ENCODE peak calls at places on chromosomes 3 and 15, in four cellular contexts. K is heart right ventricle; Y is stimulated activated CD4-positive, alpha-beta T cell treated with anti-CD3 and anti-CD28 coated beads, Interleukin-2, amount 100 ng/mL, for 24 hours; L is mesenteric fat pad. G is an unnamed sample.

GRCh38 chr15:45648521-45649200 is 13.8 kb downstream of the SQOR start:
- DNase-seq in L (no peak), K (no peak), Y (no peak), G (peak)

GRCh38 chr3:171347017-171347979 is 112.9 kb downstream of the TNIK start:
- DNase-seq in K (no peak), L (no peak), Y (no peak), G (no peak)

GRCh38 chr3:129228891-129229585 is 20.4 kb upstream of the COPG1 start:
- DNase-seq in Y (no peak), L (no peak), K (peak), G (no peak)

GRCh38 chr15:58441376-58442070 is 9.7 kb downstream of the LIPC start:
- DNase-seq in K (no peak), Y (no peak), L (peak), G (no peak)

GRCh38 chr15:98896802-98897732 is 110.5 kb downstream of the PGPEP1L start:
- DNase-seq in Y (no peak), K (no peak), L (no peak), G (no peak)

GRCh38 chr15:88708256-88709054 is 69.6 kb downstream of the ISG20 start:
- DNase-seq in K (peak), L (peak), Y (no peak), G (no peak)

GRCh38 chr3:13300546-13301294 is 119.4 kb downstream of the NUP210 start:
- DNase-seq in K (no peak), Y (no peak), L (no peak), G (no peak)

GRCh38 chr3:14871456-14872200 is 52.9 kb downstream of the FGD5 start:
- DNase-seq in L (peak), Y (no peak), K (no peak), G (peak)

GRCh38 chr15:71167445-71168162 is 52.3 kb downstream of the THSD4 start:
- DNase-seq in K (no peak), L (no peak), Y (no peak), G (no peak)

GRCh38 chr3:126432361-126432760 is 37.7 kb downstream of the CFAP100 start:
- DNase-seq in K (no peak), L (no peak), Y (no peak), G (no peak)

GRCh38 chr3:127628788-127629456 is at the start of gene PODXL2:
- DNase-seq in L (no peak), K (peak), Y (peak), G (no peak)

GRCh38 chr15:64275934-64276333 is 80.0 kb downstream of the CSNK1G1 start:
- DNase-seq in Y (no peak), K (no peak), L (no peak), G (no peak)

GRCh38 chr3:46065294-46065705 is 38.0 kb upstream of the XCR1 start:
- DNase-seq in Y (peak), L (no peak), K (no peak), G (no peak)

GRCh38 chr3:63912768-63913588 is 795 bp upstream of the SCAANT1 start:
- DNase-seq in K (peak), Y (peak), L (no peak), G (peak)

GRCh38 chr3:112043621-112044201 is 9.2 kb downstream of the TMPRSS7 start:
- DNase-seq in K (no peak), Y (peak), L (no peak), G (peak)

GRCh38 chr3:161337311-161337710 is 34.0 kb downstream of the SPTSSB start:
- DNase-seq in L (no peak), Y (no peak), K (no peak), G (no peak)

GRCh38 chr3:105905328-105905727 is 36.5 kb upstream of the CBLB start:
- DNase-seq in Y (no peak), L (no peak), K (no peak), G (no peak)

GRCh38 chr15:29522373-29523276 is 253.0 kb upstream of the NSMCE3 start:
- DNase-seq in K (no peak), L (no peak), Y (no peak), G (no peak)

GRCh38 chr3:4407941-4408340 is 59.1 kb downstream of the SUMF1 start:
- DNase-seq in K (no peak), Y (no peak), L (no peak), G (no peak)

GRCh38 chr3:23948761-23949160 is 3.7 kb downstream of the NR1D2 start:
- DNase-seq in Y (no peak), L (no peak), K (no peak), G (no peak)

G was measured in right lobe of liver.